ENCODE peak calls at places on chromosomes 12 and 14, in five cellular contexts. S is H1, E is GM12878, G is HepG2, L is K562. H is an unnamed sample.

GRCh38 chr14:62329427-62329826 is 567.2 kb downstream of the SNAPC1 start:
- DNase-seq in G (no peak), S (no peak), L (no peak), E (no peak), H (no peak)

GRCh38 chr14:90695997-90696681 is 120.1 kb downstream of the TTC7B start:
- DNase-seq in G (no peak), S (no peak), E (no peak), L (no peak), H (no peak)

GRCh38 chr12:47391566-47391965 is 311.8 kb upstream of the AMIGO2 start:
- DNase-seq in E (no peak), G (no peak), L (no peak), S (no peak), H (no peak)

GRCh38 chr12:104272938-104273337 is 30.6 kb upstream of the EID3 start:
- DNase-seq in L (no peak), E (no peak), S (no peak), G (no peak), H (no peak)

GRCh38 chr14:63867926-63868921 is 15.4 kb downstream of the SYNE2 start:
- DNase-seq in G (no peak), S (no peak), E (peak), L (no peak), H (no peak)

GRCh38 chr12:53938276-53939140 is at the start of gene HOXC13:
- DNase-seq in G (peak), E (no peak), L (peak), S (peak), H (peak)

GRCh38 chr12:72289633-72290032 is 17.5 kb downstream of the TRHDE start:
- DNase-seq in E (no peak), G (no peak), S (no peak), L (no peak), H (no peak)

GRCh38 chr14:52012635-52013034 is 23.3 kb downstream of the RTRAF start:
- DNase-seq in E (no peak), L (no peak), S (no peak), G (no peak), H (peak)

GRCh38 chr12:67437011-67437410 is 167.9 kb downstream of the CAND1 start:
- DNase-seq in E (no peak), S (no peak), G (no peak), L (no peak), H (no peak)

GRCh38 chr14:94918896-94919295 is 149.0 kb upstream of the GSC start:
- DNase-seq in S (no peak), L (no peak), E (no peak), G (no peak), H (no peak)

GRCh38 chr12:117100251-117100650 is 1.0 kb upstream of the TESC start:
- DNase-seq in L (peak), S (no peak), E (no peak), G (no peak), H (peak)

GRCh38 chr12:23760495-23760894 is 189.0 kb downstream of the SOX5 start:
- DNase-seq in L (no peak), S (peak), E (no peak), G (no peak), H (peak)

GRCh38 chr14:97697772-97698171 is 900.6 kb downstream of the VRK1 start:
- DNase-seq in S (no peak), E (no peak), G (no peak), L (no peak), H (no peak)

GRCh38 chr14:103393687-103394626 is 8.7 kb downstream of the MARK3 start:
- DNase-seq in G (no peak), E (no peak), L (peak), S (no peak), H (peak)

GRCh38 chr12:115824936-115825602 is 452.4 kb downstream of the MED13L start:
- DNase-seq in E (no peak), L (no peak), S (no peak), G (no peak), H (no peak)

GRCh38 chr14:99213101-99213500 is 58.9 kb downstream of the BCL11B start:
- DNase-seq in G (no peak), E (no peak), L (no peak), S (no peak), H (no peak)

GRCh38 chr14:105281354-105282097 is 19.3 kb downstream of the BRF1 start:
- DNase-seq in E (no peak), G (peak), S (no peak), L (peak), H (peak)

GRCh38 chr14:63562414-63562813 is 19.2 kb upstream of the PPP2R5E start:
- DNase-seq in S (no peak), L (no peak), E (no peak), G (no peak), H (no peak)

GRCh38 chr12:113170457-113170856 is 14.8 kb downstream of the DDX54 start:
- DNase-seq in L (no peak), E (no peak), G (no peak), S (no peak), H (no peak)

GRCh38 chr12:126681676-126682075 is 1585.3 kb upstream of the TMEM132C start:
- DNase-seq in E (no peak), S (no peak), L (no peak), G (no peak), H (peak)

GRCh38 chr12:33551006-33551405 is 111.4 kb upstream of the SYT10 start:
- DNase-seq in L (no peak), G (no peak), S (no peak), E (no peak), H (no peak)

GRCh38 chr12:749871-750270 is 2.5 kb upstream of the WNK1 start:
- DNase-seq in L (no peak), S (no peak), E (no peak), G (no peak), H (no peak)

DNA sequence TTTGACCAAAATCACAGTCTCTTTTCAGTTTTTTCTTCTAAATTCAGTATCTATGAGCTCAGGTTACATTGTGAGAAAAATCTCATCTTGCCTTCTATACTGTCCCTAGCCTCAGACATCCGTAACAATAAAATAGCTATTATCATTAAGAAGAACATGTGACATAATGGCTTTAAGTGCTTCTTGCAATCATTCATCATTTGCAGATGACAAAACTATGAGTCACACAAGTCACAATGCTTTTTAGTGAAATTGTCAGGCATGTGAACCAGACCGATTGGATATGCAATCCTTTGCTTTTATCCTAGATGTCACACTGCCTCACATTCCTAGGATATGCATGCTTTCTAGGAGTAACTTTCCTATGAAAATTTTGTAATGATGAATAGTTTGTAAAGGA is 313.1 kb downstream of the SLC6A15 start:
- DNase-seq in L (no peak), G (no peak), E (no peak), S (no peak), H (peak)
- TF ChIP-seq CTCF in L (no peak), G (no peak), E (no peak), S (no peak), H (no peak)

DNA sequence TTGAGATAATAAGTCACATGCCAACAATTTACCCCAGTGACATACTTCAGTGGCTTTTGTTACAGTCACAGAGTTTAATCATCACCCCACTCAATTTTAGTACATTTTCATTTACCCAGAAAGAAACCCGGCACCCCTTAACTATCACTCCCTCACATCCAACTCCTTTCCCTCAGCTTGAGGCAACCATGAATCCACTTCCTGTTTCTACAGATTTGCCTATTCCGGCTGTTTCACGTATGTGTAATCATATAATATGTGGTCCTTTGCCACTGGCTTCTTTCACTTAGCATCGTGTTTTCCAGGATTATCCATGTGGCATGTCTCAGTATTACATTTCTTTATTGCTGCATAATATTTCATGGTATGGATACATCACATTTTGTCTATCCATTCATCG is 147.5 kb downstream of the CFAP54 start:
- DNase-seq in L (no peak), S (no peak), G (no peak), E (no peak), H (no peak)
- TF ChIP-seq CREB1 in L (no peak), S (no peak), G (no peak), E (no peak), H (no peak)

DNA sequence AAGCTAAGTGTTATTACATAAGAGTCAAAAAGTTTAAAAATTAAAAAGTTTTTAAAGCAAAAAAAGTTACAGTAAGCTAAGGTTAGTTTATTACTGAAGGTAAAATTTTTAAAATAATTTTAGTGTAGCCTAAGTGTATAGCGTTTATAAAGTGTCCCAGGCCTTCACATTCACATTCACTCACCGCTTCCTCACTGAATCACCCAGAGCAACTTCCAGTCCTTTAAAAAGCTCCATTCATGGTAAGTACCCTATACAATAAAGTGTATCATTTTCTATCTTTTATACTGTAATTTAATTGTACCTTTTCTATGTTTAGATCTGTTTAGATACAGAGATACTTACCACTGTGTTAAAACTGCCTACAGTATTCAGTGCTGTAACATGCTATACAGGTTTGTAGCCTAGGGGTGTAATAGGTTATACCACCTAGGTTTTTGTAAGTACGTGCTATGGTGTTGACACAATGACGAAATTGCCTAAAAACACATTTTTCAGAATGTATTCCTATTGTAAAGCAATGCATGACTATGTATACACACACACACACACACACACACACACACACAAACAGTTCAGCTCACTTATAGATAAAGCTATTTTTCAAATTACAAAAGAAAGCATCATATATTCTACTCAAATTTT is 3.7 kb downstream of the CLEC14A start:
- DNase-seq in E (no peak), L (no peak), G (no peak), S (no peak), H (no peak)
- TF ChIP-seq POLR2AphosphoS5 in E (no peak), L (no peak), G (no peak), S (no peak), H (no peak)

GRCh38 chr14:73723799-73724621 is 9.8 kb upstream of the PNMA1 start:
- DNase-seq in L (peak), G (no peak), E (no peak), S (no peak), H (peak)
- TF ChIP-seq CTCF in L (no peak), G (no peak), E (no peak), S (no peak), H (peak)

GRCh38 chr14:100362311-100362927 is 39.3 kb downstream of the SLC25A47 start:
- DNase-seq in E (no peak), G (no peak), S (no peak), L (no peak), H (no peak)
- TF ChIP-seq CREB1 in E (no peak), G (no peak), S (no peak), L (no peak), H (no peak)

GRCh38 chr12:11779286-11779685 is 129.8 kb downstream of the ETV6 start:
- DNase-seq in L (no peak), S (no peak), G (no peak), E (peak), H (no peak)
- TF ChIP-seq POLR2AphosphoS5 in L (no peak), S (no peak), G (no peak), E (no peak), H (no peak)

GRCh38 chr12:121792607-121793500 is 634 bp downstream of the RHOF start:
- DNase-seq in S (no peak), E (no peak), L (no peak), G (peak), H (peak)
- TF ChIP-seq CTCF in S (no peak), E (peak), L (no peak), G (peak), H (no peak)